ENCODE peak calls at places on chromosomes 2 and 18, in five cellular contexts. Z is KBM-7; B is activated naive CD4-positive, alpha-beta T cell; J is DMS153; H is HS-5. P is an unnamed sample.

GRCh38 chr2:36404312-36404711 is 48.7 kb downstream of the CRIM1 start:
- DNase-seq in Z (no peak), B (no peak), J (no peak), H (no peak), P (no peak)

GRCh38 chr18:47968006-47968676 is 37.7 kb upstream of the SMAD2 start:
- DNase-seq in Z (no peak), B (no peak), J (no peak), H (no peak), P (no peak)

GRCh38 chr18:71336811-71337210 is 1048.0 kb downstream of the SOCS6 start:
- DNase-seq in Z (no peak), B (no peak), J (peak; percentile 22), H (no peak), P (peak; percentile 60)

GRCh38 chr2:111678651-111679050 is 205.3 kb downstream of the ANAPC1 start:
- DNase-seq in Z (no peak), B (no peak), J (no peak), H (no peak), P (no peak)

GRCh38 chr18:74661690-74662089 is 64.0 kb downstream of the ZNF407 start:
- DNase-seq in Z (no peak), B (no peak), J (no peak), H (no peak), P (no peak)

GRCh38 chr2:142285480-142285879 is 154.7 kb upstream of the LRP1B start:
- DNase-seq in Z (no peak), B (no peak), J (no peak), H (no peak), P (no peak)

GRCh38 chr2:128408349-128409305 is 90.0 kb upstream of the HS6ST1 start:
- DNase-seq in Z (peak; percentile 59), B (no peak), J (no peak), H (peak; percentile 34), P (no peak)

GRCh38 chr2:138827426-138828054 is 47.4 kb upstream of the NXPH2 start:
- DNase-seq in Z (peak; percentile 35), B (no peak), J (peak; percentile 15), H (peak; percentile 40), P (peak; percentile 31)

GRCh38 chr18:77087391-77088141 is 45.0 kb downstream of the MBP start:
- DNase-seq in Z (no peak), B (no peak), J (no peak), H (no peak), P (no peak)

GRCh38 chr2:7108792-7109557 is 191.8 kb downstream of the RNF144A start:
- DNase-seq in Z (no peak), B (no peak), J (peak; percentile 65), H (no peak), P (no peak)

GRCh38 chr2:95053543-95053942 is 28.0 kb downstream of the MAL start:
- DNase-seq in Z (no peak), B (no peak), J (no peak), H (no peak), P (no peak)

GRCh38 chr18:61502472-61502871 is 169.2 kb downstream of the CDH20 start:
- DNase-seq in Z (peak; percentile 59), B (no peak), J (no peak), H (peak; percentile 4), P (peak; percentile 63)

GRCh38 chr2:16244966-16245320 is 304.6 kb downstream of the MYCN start:
- DNase-seq in Z (no peak), B (no peak), J (no peak), H (no peak), P (no peak)

P was measured in NCI-H1417 treated with DMSO at 0.1 percent for 48 hours.